ENCODE peak calls at places on chromosomes 13 and 19, in ten cellular contexts. L is Calu3; M is stimulated activated CD8-positive, alpha-beta memory T cell treated with anti-CD3 and anti-CD28 coated beads, Interleukin-4, amount 100 ng/mL, for 4 hours; S is epithelial cell of esophagus; N is HS-5; Z is stimulated activated CD4-positive, alpha-beta T cell treated with anti-CD3 and anti-CD28 coated beads, TNF-alpha, amount 100 ng/mL, for 24 hours; Q is suprapubic skin; I is germinal center; P is lower leg skin; R is Peyer's patch. X is an unnamed sample.

GRCh38 chr13:35475960-35476943 is at the start of gene MAB21L1:
- DNase-seq in L (no peak), M (no peak), S (peak; percentile 28), N (no peak), Z (no peak), Q (peak; percentile 80), I (peak; percentile 5), P (no peak), R (no peak), X (peak; percentile 68)

GRCh38 chr13:51644649-51645048 is 60.4 kb downstream of the WDFY2 start:
- DNase-seq in L (no peak), M (no peak), S (peak; percentile 28), N (no peak), Z (no peak), Q (no peak), I (no peak), P (no peak), R (no peak), X (no peak)

GRCh38 chr19:2387367-2388288 is 27.6 kb downstream of the TMPRSS9 start:
- DNase-seq in L (no peak), M (no peak), S (no peak), N (no peak), Z (no peak), Q (no peak), I (no peak), P (no peak), R (no peak), X (no peak)

GRCh38 chr13:27405521-27406134 is 18.8 kb upstream of the GTF3A start:
- DNase-seq in L (no peak), M (no peak), S (peak; percentile 58), N (no peak), Z (no peak), Q (no peak), I (no peak), P (no peak), R (no peak), X (peak; percentile 6)

GRCh38 chr19:51916167-51916566 is 11.1 kb upstream of the ZNF613 start:
- DNase-seq in L (no peak), M (no peak), S (no peak), N (no peak), Z (no peak), Q (no peak), I (no peak), P (no peak), R (no peak), X (no peak)

GRCh38 chr19:35797663-35798062 is 15.0 kb downstream of the PRODH2 start:
- DNase-seq in L (no peak), M (no peak), S (no peak), N (no peak), Z (no peak), Q (peak; percentile 76), I (no peak), P (no peak), R (no peak), X (no peak)

GRCh38 chr13:99403458-99403971 is 96.3 kb upstream of the GPR183 start:
- DNase-seq in L (peak; percentile 30), M (peak; percentile 23), S (peak; percentile 51), N (no peak), Z (no peak), Q (no peak), I (no peak), P (no peak), R (no peak), X (no peak)

GRCh38 chr13:51760592-51760991 is 43.4 kb downstream of the DHRS12 start:
- DNase-seq in L (no peak), M (no peak), S (no peak), N (no peak), Z (no peak), Q (no peak), I (no peak), P (no peak), R (no peak), X (no peak)

GRCh38 chr13:100363874-100364273 is 224.7 kb downstream of the GGACT start:
- DNase-seq in L (no peak), M (no peak), S (peak; percentile 10), N (no peak), Z (no peak), Q (no peak), I (no peak), P (no peak), R (no peak), X (no peak)

GRCh38 chr13:106163426-106163825 is 372.0 kb downstream of the EFNB2 start:
- DNase-seq in L (no peak), M (no peak), S (no peak), N (no peak), Z (no peak), Q (no peak), I (no peak), P (no peak), R (no peak), X (no peak)

GRCh38 chr19:18396471-18397241 is 766 bp downstream of the LRRC25 start:
- DNase-seq in L (no peak), M (no peak), S (no peak), N (no peak), Z (no peak), Q (no peak), I (no peak), P (no peak), R (no peak), X (no peak)

GRCh38 chr13:68428292-68428691 is 1198.2 kb upstream of the PCDH9 start:
- DNase-seq in L (no peak), M (no peak), S (peak; percentile 22), N (no peak), Z (no peak), Q (no peak), I (no peak), P (no peak), R (no peak), X (no peak)

GRCh38 chr13:23673354-23673753 is 103.1 kb downstream of the TNFRSF19 start:
- DNase-seq in L (no peak), M (no peak), S (peak; percentile 80), N (no peak), Z (no peak), Q (no peak), I (no peak), P (no peak), R (no peak), X (no peak)

GRCh38 chr13:74681891-74682290 is 547.7 kb upstream of the KLF12 start:
- DNase-seq in L (no peak), M (no peak), S (no peak), N (no peak), Z (no peak), Q (no peak), I (no peak), P (no peak), R (no peak), X (no peak)

GRCh38 chr19:42198676-42199439 is 18.6 kb downstream of the DEDD2 start:
- DNase-seq in L (no peak), M (peak; percentile 60), S (no peak), N (no peak), Z (no peak), Q (no peak), I (peak; percentile 75), P (no peak), R (peak; percentile 92), X (no peak)

GRCh38 chr13:106103779-106104178 is 431.7 kb downstream of the EFNB2 start:
- DNase-seq in L (peak; percentile 20), M (no peak), S (no peak), N (no peak), Z (no peak), Q (no peak), I (no peak), P (no peak), R (no peak), X (no peak)

GRCh38 chr19:21838646-21839045 is 2.7 kb upstream of the ZNF43 start:
- DNase-seq in L (no peak), M (no peak), S (no peak), N (no peak), Z (no peak), Q (no peak), I (no peak), P (no peak), R (no peak), X (no peak)

GRCh38 chr13:60094385-60095088 is 69.2 kb downstream of the DIAPH3 start:
- DNase-seq in L (no peak), M (no peak), S (no peak), N (no peak), Z (no peak), Q (no peak), I (no peak), P (no peak), R (no peak), X (no peak)

GRCh38 chr19:8393871-8394250 is 3.7 kb downstream of the RAB11B start:
- DNase-seq in L (no peak), M (no peak), S (no peak), N (no peak), Z (no peak), Q (no peak), I (no peak), P (no peak), R (no peak), X (no peak)

GRCh38 chr19:32864318-32865007 is 5.1 kb downstream of the SLC7A9 start:
- DNase-seq in L (no peak), M (no peak), S (no peak), N (no peak), Z (no peak), Q (no peak), I (no peak), P (no peak), R (no peak), X (no peak)

GRCh38 chr13:46603165-46603603 is 50.2 kb downstream of the LRCH1 start:
- DNase-seq in L (no peak), M (no peak), S (peak; percentile 28), N (no peak), Z (no peak), Q (no peak), I (no peak), P (no peak), R (no peak), X (no peak)

GRCh38 chr13:32017449-32017848 is 14.1 kb upstream of the FRY start:
- DNase-seq in L (no peak), M (no peak), S (no peak), N (no peak), Z (no peak), Q (no peak), I (no peak), P (no peak), R (no peak), X (no peak)

GRCh38 chr19:51366999-51367564 is 894 bp upstream of the ETFB start:
- DNase-seq in L (peak; percentile 43), M (no peak), S (no peak), N (no peak), Z (no peak), Q (no peak), I (peak; percentile 44), P (peak; percentile 37), R (peak; percentile 36), X (no peak)

GRCh38 chr13:111584101-111584500 is 263.7 kb downstream of the TEX29 start:
- DNase-seq in L (no peak), M (no peak), S (no peak), N (no peak), Z (no peak), Q (no peak), I (no peak), P (no peak), R (no peak), X (no peak)

GRCh38 chr13:33793726-33794125 is 24.2 kb upstream of the RFC3 start:
- DNase-seq in L (no peak), M (no peak), S (no peak), N (no peak), Z (no peak), Q (no peak), I (no peak), P (no peak), R (no peak), X (no peak)

GRCh38 chr19:33795370-33796163 is 1.1 kb upstream of the KCTD15 start:
- DNase-seq in L (peak; percentile 95), M (no peak), S (peak; percentile 84), N (peak; percentile 43), Z (peak; percentile 33), Q (no peak), I (peak; percentile 78), P (peak; percentile 63), R (no peak), X (peak; percentile 64)

GRCh38 chr19:33431986-33432385 is 58.5 kb downstream of the CEBPG start:
- DNase-seq in L (no peak), M (no peak), S (no peak), N (no peak), Z (no peak), Q (no peak), I (no peak), P (no peak), R (no peak), X (no peak)

GRCh38 chr13:103539265-103539664 is 473.0 kb upstream of the SLC10A2 start:
- DNase-seq in L (no peak), M (no peak), S (no peak), N (no peak), Z (no peak), Q (no peak), I (no peak), P (no peak), R (no peak), X (peak; percentile 85)

X was measured in NCI-H1105 treated with DMSO at 0.1 percent for 48 hours.